ENCODE peak calls at places on chromosome 11, in five cellular contexts. One of them, this sample, is unnamed.
A peak's percentile ranks its signal among the peaks of the same experiment; 100 is the strongest.

GRCh38 chr11:110305169-110306018 is 9.0 kb upstream of the RDX start:
- DNase-seq in pancreas: no peak
- DNase-seq in tibial artery: no peak
- DNase-seq in CD4-positive, alpha-beta T cell: no peak
- DNase-seq in Peyer's patch: no peak
- DNase-seq in this sample: no peak

GRCh38 chr11:95937358-95937757 is 13.5 kb upstream of the MTMR2 start:
- DNase-seq in CD4-positive, alpha-beta T cell: no peak
- DNase-seq in Peyer's patch: no peak
- DNase-seq in pancreas: no peak
- DNase-seq in tibial artery: no peak
- DNase-seq in this sample: no peak

GRCh38 chr11:114366331-114367243 is 33.7 kb downstream of the C11orf71 start:
- DNase-seq in CD4-positive, alpha-beta T cell: no peak
- DNase-seq in pancreas: no peak
- DNase-seq in Peyer's patch: no peak
- DNase-seq in tibial artery: no peak
- DNase-seq in this sample: no peak

GRCh38 chr11:93548679-93549319 is 5.6 kb upstream of the SMCO4 start:
- DNase-seq in tibial artery: no peak
- DNase-seq in CD4-positive, alpha-beta T cell: no peak
- DNase-seq in Peyer's patch: no peak
- DNase-seq in pancreas: no peak
- DNase-seq in this sample: no peak

GRCh38 chr11:116162541-116163230 is 610.1 kb downstream of the BUD13 start:
- DNase-seq in Peyer's patch: no peak
- DNase-seq in tibial artery: no peak
- DNase-seq in CD4-positive, alpha-beta T cell: no peak
- DNase-seq in pancreas: no peak
- DNase-seq in this sample: peak; percentile 16

GRCh38 chr11:15988693-15989231 is 367.6 kb downstream of the SOX6 start:
- DNase-seq in CD4-positive, alpha-beta T cell: no peak
- DNase-seq in Peyer's patch: no peak
- DNase-seq in tibial artery: no peak
- DNase-seq in pancreas: no peak
- DNase-seq in this sample: peak; percentile 19

GRCh38 chr11:128940156-128940555 is 2.5 kb downstream of the TP53AIP1 start:
- DNase-seq in tibial artery: no peak
- DNase-seq in CD4-positive, alpha-beta T cell: no peak
- DNase-seq in pancreas: no peak
- DNase-seq in Peyer's patch: no peak
- DNase-seq in this sample: no peak

GRCh38 chr11:115745041-115745440 is 240.8 kb upstream of the CADM1 start:
- DNase-seq in pancreas: no peak
- DNase-seq in Peyer's patch: no peak
- DNase-seq in CD4-positive, alpha-beta T cell: no peak
- DNase-seq in tibial artery: no peak
- DNase-seq in this sample: no peak

GRCh38 chr11:64028398-64029115 is 7.2 kb upstream of the FLRT1 start:
- DNase-seq in CD4-positive, alpha-beta T cell: no peak
- DNase-seq in tibial artery: no peak
- DNase-seq in Peyer's patch: no peak
- DNase-seq in pancreas: peak; percentile 43
- DNase-seq in this sample: peak; percentile 71

DNA sequence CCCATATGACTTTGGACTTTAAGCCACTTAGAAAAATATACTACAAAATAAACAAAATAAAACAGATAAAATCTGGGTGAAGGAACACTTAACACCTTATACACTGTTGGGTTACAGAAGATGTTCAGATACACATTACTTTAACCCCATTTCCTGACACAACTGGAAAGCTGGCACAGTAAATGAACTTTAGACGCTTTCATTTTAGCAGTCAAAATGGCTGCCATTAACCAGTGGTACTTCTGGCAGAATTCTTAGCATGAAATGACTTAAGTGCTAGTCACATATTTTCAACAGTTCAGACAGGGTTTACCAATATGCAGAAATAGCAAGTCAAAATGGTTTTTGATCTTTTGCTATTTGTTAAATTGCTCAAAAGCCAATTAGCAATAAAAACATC is 37.9 kb downstream of the PIK3C2A start:
- DNase-seq in CD4-positive, alpha-beta T cell: no peak
- DNase-seq in pancreas: no peak
- DNase-seq in tibial artery: no peak
- DNase-seq in Peyer's patch: no peak
- DNase-seq in this sample: no peak
- H3K27ac ChIP-seq in CD4-positive, alpha-beta T cell: no peak overlapping the region
- H3K27ac ChIP-seq in pancreas: no peak overlapping the region
- H3K27ac ChIP-seq in tibial artery: no peak overlapping the region
- H3K27ac ChIP-seq in Peyer's patch: no peak overlapping the region
- H3K27ac ChIP-seq in this sample: no peak overlapping the region

DNA sequence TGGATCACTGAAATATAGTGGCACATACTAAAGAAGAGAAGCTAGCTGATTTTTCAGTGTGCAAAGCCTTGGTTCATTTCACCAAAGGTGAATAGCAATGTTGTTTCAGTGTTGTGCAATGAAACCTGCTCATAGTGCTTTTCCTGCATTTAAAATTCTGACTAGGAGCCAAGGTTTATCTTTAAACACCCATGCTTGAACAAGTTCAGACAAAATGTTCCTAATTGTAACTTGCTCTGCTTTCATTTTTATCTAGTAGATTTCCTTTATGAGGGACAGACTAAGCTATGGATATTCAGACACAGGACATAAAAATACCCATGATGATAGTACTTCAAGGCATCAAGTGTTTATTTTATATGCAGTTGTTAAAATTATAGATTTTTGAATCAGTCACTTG is 47.7 kb downstream of the BBOX1 start:
- DNase-seq in tibial artery: no peak
- DNase-seq in Peyer's patch: no peak
- DNase-seq in CD4-positive, alpha-beta T cell: no peak
- DNase-seq in pancreas: no peak
- DNase-seq in this sample: no peak
- H3K27ac ChIP-seq in tibial artery: no peak overlapping the region
- H3K27ac ChIP-seq in Peyer's patch: no peak overlapping the region
- H3K27ac ChIP-seq in CD4-positive, alpha-beta T cell: no peak overlapping the region
- H3K27ac ChIP-seq in pancreas: no peak overlapping the region
- H3K27ac ChIP-seq in this sample: no peak overlapping the region

GRCh38 chr11:67448220-67448609 is 4.3 kb downstream of the GPR152 start:
- DNase-seq in pancreas: no peak
- DNase-seq in CD4-positive, alpha-beta T cell: no peak
- DNase-seq in Peyer's patch: no peak
- DNase-seq in tibial artery: no peak
- DNase-seq in this sample: no peak

GRCh38 chr11:67441731-67442401 is 1.4 kb downstream of the CORO1B start:
- DNase-seq in CD4-positive, alpha-beta T cell: no peak
- DNase-seq in pancreas: peak; percentile 79
- DNase-seq in Peyer's patch: no peak
- DNase-seq in tibial artery: peak; percentile 68
- DNase-seq in this sample: no peak

GRCh38 chr11:67449116-67449844 is 3.2 kb downstream of the GPR152 start:
- DNase-seq in Peyer's patch: no peak
- DNase-seq in pancreas: no peak
- DNase-seq in tibial artery: no peak
- DNase-seq in CD4-positive, alpha-beta T cell: no peak
- DNase-seq in this sample: peak; percentile 33

GRCh38 chr11:67442504-67443398 is 525 bp downstream of the CORO1B start:
- DNase-seq in Peyer's patch: no peak
- DNase-seq in tibial artery: no peak
- DNase-seq in pancreas: peak; percentile 74
- DNase-seq in CD4-positive, alpha-beta T cell: no peak
- DNase-seq in this sample: no peak

GRCh38 chr11:67445515-67445914 is 2.2 kb upstream of the CORO1B start:
- DNase-seq in tibial artery: no peak
- DNase-seq in Peyer's patch: no peak
- DNase-seq in CD4-positive, alpha-beta T cell: no peak
- DNase-seq in pancreas: no peak
- DNase-seq in this sample: no peak
- H3K27ac ChIP-seq in tibial artery: no peak overlapping the region
- H3K27ac ChIP-seq in Peyer's patch: peak overlapping the region; percentile 58
- H3K27ac ChIP-seq in CD4-positive, alpha-beta T cell: peak overlapping the region; percentile 90
- H3K27ac ChIP-seq in pancreas: no peak overlapping the region
- H3K27ac ChIP-seq in this sample: no peak overlapping the region

GRCh38 chr11:86062719-86063118 is 6.2 kb downstream of the PICALM start:
- DNase-seq in Peyer's patch: no peak
- DNase-seq in tibial artery: no peak
- DNase-seq in CD4-positive, alpha-beta T cell: no peak
- DNase-seq in pancreas: no peak
- DNase-seq in this sample: no peak

GRCh38 chr11:86063536-86063935 is 5.3 kb downstream of the PICALM start:
- DNase-seq in pancreas: no peak
- DNase-seq in Peyer's patch: no peak
- DNase-seq in CD4-positive, alpha-beta T cell: no peak
- DNase-seq in tibial artery: no peak
- DNase-seq in this sample: no peak

GRCh38 chr11:86066033-86066432 is 2.9 kb downstream of the PICALM start:
- DNase-seq in pancreas: no peak
- DNase-seq in Peyer's patch: no peak
- DNase-seq in CD4-positive, alpha-beta T cell: no peak
- DNase-seq in tibial artery: no peak
- DNase-seq in this sample: no peak

GRCh38 chr11:86066606-86067229 is 2.2 kb downstream of the PICALM start:
- DNase-seq in tibial artery: no peak
- DNase-seq in pancreas: no peak
- DNase-seq in CD4-positive, alpha-beta T cell: no peak
- DNase-seq in Peyer's patch: no peak
- DNase-seq in this sample: no peak

DNA sequence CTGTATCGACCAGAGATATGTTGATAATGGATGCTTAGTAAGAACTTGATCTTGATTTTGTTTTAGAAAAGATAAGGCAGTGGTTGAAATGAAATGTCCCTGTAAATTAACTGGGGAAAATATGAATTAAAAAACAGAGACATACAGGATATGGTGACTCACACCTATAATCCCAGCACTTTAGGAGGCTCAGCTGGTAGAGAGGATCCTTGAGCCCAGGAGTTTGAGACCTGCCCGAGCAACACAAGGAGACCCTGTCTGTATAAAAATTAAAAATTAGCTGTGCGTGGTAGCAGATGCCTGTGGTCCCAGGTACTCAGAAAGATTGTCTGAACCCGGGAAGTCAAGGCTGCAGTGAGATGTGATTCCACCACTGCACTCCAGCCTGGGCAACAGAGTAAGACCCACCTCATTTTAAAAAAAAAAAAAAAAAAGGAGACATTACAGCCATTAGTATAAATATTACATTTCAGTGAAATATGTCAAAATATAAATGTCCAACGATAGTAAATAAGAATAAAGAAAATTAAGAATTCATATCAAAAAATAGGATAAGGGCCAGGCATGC is 4.6 kb downstream of the PICALM start:
- DNase-seq in pancreas: no peak
- DNase-seq in tibial artery: no peak
- DNase-seq in Peyer's patch: no peak
- DNase-seq in CD4-positive, alpha-beta T cell: no peak
- DNase-seq in this sample: no peak
- H3K27ac ChIP-seq in pancreas: no peak overlapping the region
- H3K27ac ChIP-seq in tibial artery: peak overlapping the region; percentile 94
- H3K27ac ChIP-seq in Peyer's patch: no peak overlapping the region
- H3K27ac ChIP-seq in CD4-positive, alpha-beta T cell: no peak overlapping the region
- H3K27ac ChIP-seq in this sample: peak overlapping the region; percentile 36

GRCh38 chr11:82718307-82718706 is 15.4 kb downstream of the FAM181B start:
- DNase-seq in Peyer's patch: no peak
- DNase-seq in pancreas: no peak
- DNase-seq in CD4-positive, alpha-beta T cell: peak; percentile 10
- DNase-seq in tibial artery: no peak
- DNase-seq in this sample: no peak
- H3K27ac ChIP-seq in Peyer's patch: no peak overlapping the region
- H3K27ac ChIP-seq in pancreas: no peak overlapping the region
- H3K27ac ChIP-seq in CD4-positive, alpha-beta T cell: no peak overlapping the region
- H3K27ac ChIP-seq in tibial artery: no peak overlapping the region
- H3K27ac ChIP-seq in this sample: no peak overlapping the region

DNA sequence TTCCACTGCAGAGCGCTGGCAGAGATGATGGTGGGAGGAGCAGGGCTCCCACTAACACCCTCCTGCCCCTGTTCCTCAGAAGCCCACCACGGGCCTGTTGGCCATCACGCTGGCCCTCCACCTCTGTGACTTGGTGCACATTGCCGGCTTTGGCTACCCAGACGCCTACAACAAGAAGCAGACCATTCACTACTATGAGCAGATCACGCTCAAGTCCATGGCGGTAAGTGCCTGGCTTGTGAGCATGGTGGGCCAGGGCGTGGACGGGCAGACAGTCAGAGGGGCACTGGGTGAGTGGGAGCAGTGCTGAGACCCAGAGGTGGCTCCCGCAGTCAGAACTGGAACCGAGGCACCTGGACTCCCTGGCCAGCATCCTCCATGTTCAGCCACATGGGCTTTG is 57.9 kb downstream of the ST3GAL4 start:
- DNase-seq in CD4-positive, alpha-beta T cell: no peak
- DNase-seq in Peyer's patch: no peak
- DNase-seq in pancreas: no peak
- DNase-seq in tibial artery: no peak
- DNase-seq in this sample: no peak
- H3K27ac ChIP-seq in CD4-positive, alpha-beta T cell: no peak overlapping the region
- H3K27ac ChIP-seq in Peyer's patch: no peak overlapping the region
- H3K27ac ChIP-seq in pancreas: no peak overlapping the region
- H3K27ac ChIP-seq in tibial artery: peak overlapping the region; percentile 83
- H3K27ac ChIP-seq in this sample: no peak overlapping the region

DNA sequence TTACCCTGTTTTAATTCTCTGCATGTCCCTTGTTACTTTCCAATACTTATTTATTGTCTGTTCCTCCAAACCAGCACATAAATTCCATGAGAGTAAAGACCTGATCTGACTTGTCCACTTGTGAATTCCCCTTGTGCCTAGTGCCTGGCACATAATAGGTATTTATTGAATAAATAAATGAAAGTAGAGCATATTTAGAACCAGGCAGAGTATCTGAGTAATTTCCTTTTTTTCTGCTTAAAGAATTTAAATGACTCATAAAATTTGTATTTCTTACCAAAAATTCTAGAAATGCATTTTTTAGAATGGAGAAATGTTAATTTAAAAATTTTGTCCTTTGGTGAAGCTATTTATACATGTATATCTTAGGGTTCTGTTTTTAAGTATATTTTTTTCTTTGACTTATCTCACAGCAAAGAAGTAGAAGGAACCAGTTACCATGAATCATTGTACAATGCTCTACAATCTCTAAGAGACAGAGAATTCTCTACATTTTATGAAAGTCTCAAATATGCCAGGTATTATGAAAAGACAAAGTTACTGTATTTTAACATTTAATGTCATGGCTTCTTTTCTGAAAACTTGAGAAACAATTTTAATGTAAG is 96.8 kb downstream of the ATM start:
- DNase-seq in tibial artery: no peak
- DNase-seq in CD4-positive, alpha-beta T cell: no peak
- DNase-seq in pancreas: no peak
- DNase-seq in Peyer's patch: no peak
- DNase-seq in this sample: no peak
- H3K27ac ChIP-seq in tibial artery: no peak overlapping the region
- H3K27ac ChIP-seq in CD4-positive, alpha-beta T cell: no peak overlapping the region
- H3K27ac ChIP-seq in pancreas: no peak overlapping the region
- H3K27ac ChIP-seq in Peyer's patch: no peak overlapping the region
- H3K27ac ChIP-seq in this sample: no peak overlapping the region

This sample was measured in right cardiac atrium.